ENCODE peak calls at places on chromosomes 7 and 10, in four cellular contexts. K is SK-N-SH, M is H1, C is HepG2. B is an unnamed sample.

GRCh38 chr7:149811221-149811620 is 27.0 kb upstream of the ZNF862 start:
- DNase-seq in C (no peak), M (no peak), K (no peak), B (no peak)

GRCh38 chr7:138889982-138890381 is 91.2 kb downstream of the KIAA1549 start:
- DNase-seq in C (no peak), K (no peak), M (no peak), B (no peak)

GRCh38 chr7:34133983-34134782 is 228.8 kb downstream of the BMPER start:
- DNase-seq in C (peak; percentile 18), K (peak; percentile 64), M (peak; percentile 58), B (no peak)

GRCh38 chr7:122143376-122143750 is 686 bp downstream of the AASS start:
- DNase-seq in K (peak; percentile 26), M (no peak), C (no peak), B (no peak)

GRCh38 chr10:66505003-66505707 is 420.7 kb upstream of the LRRTM3 start:
- DNase-seq in C (no peak), K (no peak), M (no peak), B (no peak)

GRCh38 chr10:124387078-124387874 is 31.4 kb downstream of the OAT start:
- DNase-seq in C (no peak), K (peak; percentile 66), M (no peak), B (no peak)

GRCh38 chr7:31443457-31443856 is 70.4 kb upstream of the ITPRID1 start:
- DNase-seq in C (peak; percentile 26), K (peak; percentile 45), M (no peak), B (no peak)

GRCh38 chr10:124063736-124064135 is 29.7 kb downstream of the CHST15 start:
- DNase-seq in K (no peak), M (no peak), C (peak; percentile 32), B (no peak)

GRCh38 chr10:19302117-19302516 is 253.5 kb downstream of the MALRD1 start:
- DNase-seq in K (no peak), M (no peak), C (no peak), B (no peak)

GRCh38 chr7:70775570-70776156 is 356.3 kb upstream of the GALNT17 start:
- DNase-seq in M (no peak), C (no peak), K (no peak), B (no peak)

GRCh38 chr7:21507627-21508343 is 35.1 kb upstream of the DNAH11 start:
- DNase-seq in K (peak; percentile 19), M (peak; percentile 10), C (peak; percentile 34), B (no peak)

GRCh38 chr10:3828404-3829192 is 43.6 kb upstream of the KLF6 start:
- DNase-seq in M (no peak), C (no peak), K (no peak), B (peak; percentile 31)

GRCh38 chr10:99328579-99329237 is 448 bp upstream of the CNNM1 start:
- DNase-seq in K (no peak), C (no peak), M (no peak), B (no peak)

GRCh38 chr10:44989621-44990301 is 11.0 kb upstream of the ZNF22 start:
- DNase-seq in M (no peak), C (no peak), K (no peak), B (no peak)

GRCh38 chr7:45686441-45687184 is 112.4 kb downstream of the ADCY1 start:
- DNase-seq in K (no peak), C (no peak), M (no peak), B (no peak)

GRCh38 chr10:37803269-37803668 is 54.1 kb downstream of the ZNF248 start:
- DNase-seq in K (no peak), M (no peak), C (no peak), B (no peak)

GRCh38 chr7:131284702-131285419 is 42.8 kb upstream of the MKLN1 start:
- DNase-seq in C (no peak), K (no peak), M (no peak), B (no peak)

GRCh38 chr7:5354460-5355279 is 69.0 kb downstream of the TNRC18 start:
- DNase-seq in K (peak; percentile 99), M (no peak), C (no peak), B (no peak)

GRCh38 chr7:155665079-155665956 is 20.9 kb downstream of the RBM33 start:
- DNase-seq in K (no peak), C (no peak), M (no peak), B (no peak)

GRCh38 chr7:15989194-15989593 is 302.7 kb upstream of the MEOX2 start:
- DNase-seq in K (no peak), C (no peak), M (no peak), B (no peak)

GRCh38 chr7:18590744-18591340 is 95.3 kb downstream of the HDAC9 start:
- DNase-seq in K (peak; percentile 62), M (no peak), C (peak; percentile 3), B (no peak)

GRCh38 chr10:98403812-98404504 is 11.0 kb downstream of the PYROXD2 start:
- DNase-seq in K (no peak), C (no peak), M (no peak), B (no peak)

GRCh38 chr10:130110236-130111114 is at the start of gene C10orf143:
- DNase-seq in K (peak; percentile 97), M (peak; percentile 88), C (peak; percentile 92), B (peak; percentile 76)

GRCh38 chr7:24786941-24787340 is 29.7 kb upstream of the GSDME start:
- DNase-seq in K (no peak), M (no peak), C (no peak), B (no peak)

GRCh38 chr10:98303569-98303968 is 35.6 kb upstream of the LOXL4 start:
- DNase-seq in C (no peak), K (no peak), M (no peak), B (no peak)

GRCh38 chr7:156792611-156793010 is 100.4 kb downstream of the LMBR1 start:
- DNase-seq in K (peak; percentile 67), C (no peak), M (no peak), B (no peak)

GRCh38 chr7:157183832-157184231 is 45.1 kb downstream of the UBE3C start:
- DNase-seq in C (no peak), K (no peak), M (no peak), B (no peak)

GRCh38 chr10:63064706-63065105 is 68.4 kb upstream of the NRBF2 start:
- DNase-seq in K (no peak), C (no peak), M (no peak), B (no peak)

GRCh38 chr10:126158090-126158489 is 230.2 kb downstream of the ADAM12 start:
- DNase-seq in M (no peak), C (no peak), K (no peak), B (no peak)

GRCh38 chr10:126158537-126158936 is 229.7 kb downstream of the ADAM12 start:
- DNase-seq in M (no peak), C (no peak), K (no peak), B (no peak)

GRCh38 chr10:126156545-126156944 is 231.7 kb downstream of the ADAM12 start:
- DNase-seq in M (no peak), K (no peak), C (no peak), B (no peak)

GRCh38 chr10:126156012-126156411 is 232.3 kb downstream of the ADAM12 start:
- DNase-seq in C (no peak), K (no peak), M (no peak), B (no peak)

DNA sequence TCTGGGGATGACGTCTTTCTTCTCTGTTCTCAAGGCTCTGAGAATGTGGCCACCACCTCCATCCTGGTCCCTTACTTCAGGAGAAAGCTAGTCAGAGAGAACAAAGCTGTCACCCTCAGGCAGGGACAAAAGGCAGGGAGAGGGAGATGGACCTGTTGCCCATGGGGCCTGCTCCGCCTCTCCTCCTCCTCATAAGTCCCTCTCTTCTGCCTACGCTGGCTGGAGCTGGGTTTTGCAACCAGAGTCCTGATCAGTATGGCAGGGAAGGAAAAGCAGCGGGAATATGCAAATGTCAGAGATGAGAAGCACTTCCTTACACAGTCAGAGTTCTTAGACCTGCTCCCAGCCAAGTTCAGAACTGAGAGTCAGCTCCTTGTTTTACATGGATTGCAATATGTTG is 231.2 kb downstream of the ADAM12 start:
- DNase-seq in C (no peak), M (no peak), K (no peak), B (no peak)
- TF ChIP-seq TAF1 in C (no peak), M (no peak), K (no peak), B (no peak)

GRCh38 chr7:98418636-98419315 is 17.9 kb upstream of the BAIAP2L1 start:
- DNase-seq in C (peak; percentile 100), M (no peak), K (peak; percentile 31), B (no peak)
- TF ChIP-seq TAF1 in C (peak; percentile 38), M (no peak), K (no peak), B (no peak)

GRCh38 chr10:20455774-20456173 is 441.3 kb downstream of the NEBL start:
- DNase-seq in C (no peak), M (no peak), K (no peak), B (no peak)
- TF ChIP-seq TAF1 in C (no peak), M (no peak), K (no peak), B (no peak)

DNA sequence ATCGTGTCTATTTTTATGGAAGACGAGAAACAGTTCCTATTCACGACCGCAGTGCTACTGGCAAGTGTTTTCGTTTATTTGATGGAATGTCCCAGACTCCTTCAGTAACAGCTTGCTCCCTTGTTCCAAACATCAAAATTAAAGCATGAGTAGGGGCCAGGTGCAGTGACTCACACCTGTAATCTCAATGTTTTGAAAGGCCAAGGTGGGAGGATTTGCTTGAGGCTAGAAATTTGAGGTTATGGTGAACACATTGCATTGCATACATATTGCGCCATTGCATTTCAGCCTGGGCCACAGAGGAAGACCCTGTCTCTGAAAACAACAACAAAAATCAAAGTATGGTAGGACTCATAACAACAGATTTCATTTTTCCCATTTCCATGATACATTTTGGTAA is 22.8 kb downstream of the PTTG1IP2 start:
- DNase-seq in K (no peak), C (no peak), M (no peak), B (no peak)
- TF ChIP-seq TAF1 in K (no peak), C (no peak), M (no peak), B (no peak)

DNA sequence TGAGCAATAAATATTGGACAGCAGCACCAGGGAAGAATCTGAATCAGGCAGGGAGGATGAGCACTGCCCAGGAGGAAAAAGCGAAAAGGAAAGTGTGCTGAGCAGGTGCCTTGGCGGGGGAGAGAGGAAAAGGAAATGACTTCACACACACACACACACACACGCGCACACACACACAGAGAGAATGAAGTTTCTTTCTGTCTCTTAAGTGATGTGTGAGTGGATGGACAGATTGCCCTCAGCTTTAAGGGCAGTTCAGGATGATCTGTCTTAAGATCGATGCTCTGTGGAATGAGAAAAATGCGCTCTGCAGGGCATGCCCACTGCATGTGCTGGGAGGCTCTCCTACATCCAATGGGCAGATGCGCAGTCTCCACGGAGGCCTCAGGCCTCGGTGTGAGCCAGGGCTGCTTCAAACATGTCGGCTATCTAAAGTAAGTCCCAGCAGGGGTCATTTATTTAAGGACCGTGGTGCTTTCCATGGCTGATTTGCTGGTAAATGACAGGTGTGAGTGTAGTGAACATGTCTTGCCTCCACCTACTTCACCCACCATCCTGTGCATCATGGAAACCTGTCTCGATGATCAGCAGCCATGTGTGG is 2.5 kb upstream of the ACBD5 start:
- DNase-seq in C (peak; percentile 61), M (no peak), K (peak; percentile 72), B (no peak)
- TF ChIP-seq TAF1 in C (peak; percentile 78), M (peak; percentile 36), K (peak; percentile 83), B (peak; percentile 91)

GRCh38 chr7:41189866-41190265 is 513.0 kb downstream of the INHBA start:
- DNase-seq in C (no peak), M (no peak), K (no peak), B (no peak)

GRCh38 chr7:41187322-41187721 is 515.6 kb downstream of the INHBA start:
- DNase-seq in K (no peak), C (no peak), M (no peak), B (no peak)

GRCh38 chr7:41185851-41186250 is 517.0 kb downstream of the INHBA start:
- DNase-seq in C (no peak), M (no peak), K (no peak), B (no peak)

GRCh38 chr7:41190615-41191014 is 512.3 kb downstream of the INHBA start:
- DNase-seq in K (no peak), M (no peak), C (no peak), B (no peak)

GRCh38 chr7:41188163-41189130 is 514.4 kb downstream of the INHBA start:
- DNase-seq in K (no peak), C (no peak), M (no peak), B (no peak)
- TF ChIP-seq TAF1 in K (no peak), C (no peak), M (no peak), B (no peak)